ENCODE peak calls at places on chromosomes 12 and 14, in five cellular contexts. I is GM23248, D is HepG2, U is endothelial cell of umbilical vein, G is fibroblast of lung. P is an unnamed sample.

GRCh38 chr12:85557850-85558249 is 277.8 kb downstream of the ALX1 start:
- DNase-seq in I (no peak), D (no peak), U (no peak), G (no peak), P (no peak)

GRCh38 chr12:9064815-9065606 is 50.7 kb downstream of the A2M start:
- DNase-seq in I (peak), D (peak), U (peak), G (peak), P (peak)

GRCh38 chr12:46959484-46959883 is 119.9 kb upstream of the PCED1B start:
- DNase-seq in I (peak), D (no peak), U (peak), G (peak), P (no peak)

GRCh38 chr14:46985529-46986137 is 334.1 kb upstream of the RPL10L start:
- DNase-seq in I (no peak), D (no peak), U (no peak), G (peak), P (no peak)

GRCh38 chr12:101855364-101855884 is 22.0 kb upstream of the DRAM1 start:
- DNase-seq in I (peak), D (peak), U (peak), G (peak), P (no peak)

GRCh38 chr12:129911437-129912049 is 7.7 kb upstream of the TMEM132D start:
- DNase-seq in I (peak), D (peak), U (no peak), G (peak), P (no peak)

GRCh38 chr12:75781532-75782046 is 250.0 kb downstream of the PHLDA1 start:
- DNase-seq in I (peak), D (no peak), U (peak), G (peak), P (no peak)

GRCh38 chr12:131421506-131422184 is 289.2 kb upstream of the SFSWAP start:
- DNase-seq in I (no peak), D (no peak), U (no peak), G (no peak), P (no peak)

GRCh38 chr14:60573943-60574496 is 65.1 kb downstream of the SIX6 start:
- DNase-seq in I (peak), D (no peak), U (no peak), G (no peak), P (no peak)

GRCh38 chr12:96810057-96810456 is 97.0 kb upstream of the NEDD1 start:
- DNase-seq in I (no peak), D (no peak), U (no peak), G (peak), P (peak)

GRCh38 chr12:9925746-9926393 is 6.3 kb downstream of the CLEC2A start:
- DNase-seq in I (peak), D (peak), U (peak), G (peak), P (peak)

GRCh38 chr14:65206448-65207096 is 104.3 kb upstream of the MAX start:
- DNase-seq in I (peak), D (no peak), U (no peak), G (peak), P (peak)

GRCh38 chr12:25794580-25794979 is 163.9 kb upstream of the RASSF8 start:
- DNase-seq in I (no peak), D (no peak), U (peak), G (peak), P (no peak)

GRCh38 chr14:75298187-75298985 is 19.8 kb downstream of the FOS start:
- DNase-seq in I (no peak), D (no peak), U (no peak), G (no peak), P (no peak)

GRCh38 chr12:113227169-113227568 is 5.9 kb downstream of the TPCN1 start:
- DNase-seq in I (no peak), D (no peak), U (no peak), G (no peak), P (no peak)

GRCh38 chr14:20436363-20436755 is 393 bp upstream of the KLHL33 start:
- DNase-seq in I (peak), D (no peak), U (no peak), G (peak), P (no peak)

GRCh38 chr12:87509233-87509820 is 519.9 kb downstream of the C12orf50 start:
- DNase-seq in I (peak), D (no peak), U (peak), G (peak), P (peak)

GRCh38 chr14:68688872-68689371 is 103.9 kb downstream of the ZFP36L1 start:
- DNase-seq in I (peak), D (no peak), U (no peak), G (peak), P (no peak)

GRCh38 chr12:27672654-27673053 is 23.6 kb upstream of the REP15 start:
- DNase-seq in I (no peak), D (no peak), U (no peak), G (no peak), P (no peak)

GRCh38 chr12:44551631-44552030 is 324.5 kb downstream of the NELL2 start:
- DNase-seq in I (no peak), D (no peak), U (no peak), G (no peak), P (no peak)

GRCh38 chr12:100128509-100128908 is 14.2 kb downstream of the BLTP3B start:
- DNase-seq in I (peak), D (peak), U (peak), G (peak), P (no peak)

GRCh38 chr12:10097521-10097920 is 1.3 kb downstream of the CLEC1A start:
- DNase-seq in I (peak), D (no peak), U (peak), G (no peak), P (peak)

GRCh38 chr12:17304503-17305347 is 698.8 kb upstream of the LMO3 start:
- DNase-seq in I (peak), D (no peak), U (no peak), G (peak), P (no peak)

GRCh38 chr12:69519871-69520270 is 49.7 kb downstream of the FRS2 start:
- DNase-seq in I (no peak), D (no peak), U (no peak), G (peak), P (no peak)

GRCh38 chr12:83265798-83266197 is 579.1 kb downstream of the TMTC2 start:
- DNase-seq in I (peak), D (no peak), U (no peak), G (no peak), P (no peak)

GRCh38 chr12:130195776-130196175 is 33.5 kb downstream of the FZD10 start:
- DNase-seq in I (no peak), D (no peak), U (no peak), G (no peak), P (no peak)

GRCh38 chr12:55043542-55043941 is 23.8 kb downstream of the NEUROD4 start:
- DNase-seq in I (no peak), D (no peak), U (no peak), G (no peak), P (no peak)

GRCh38 chr14:94961761-94962575 is 192.1 kb upstream of the GSC start:
- DNase-seq in I (no peak), D (no peak), U (no peak), G (no peak), P (no peak)
- H3K4me2 ChIP-seq in I (no peak), D (no peak), U (no peak), G (no peak), P (no peak)

GRCh38 chr14:55614304-55614703 is 34.3 kb downstream of the KTN1 start:
- DNase-seq in I (no peak), D (no peak), U (no peak), G (no peak), P (no peak)

GRCh38 chr14:55624913-55625312 is 44.9 kb downstream of the KTN1 start:
- DNase-seq in I (peak), D (no peak), U (no peak), G (peak), P (no peak)

GRCh38 chr14:55626131-55626530 is 46.1 kb downstream of the KTN1 start:
- DNase-seq in I (no peak), D (no peak), U (no peak), G (no peak), P (no peak)

GRCh38 chr14:55625481-55625880 is 45.5 kb downstream of the KTN1 start:
- DNase-seq in I (no peak), D (no peak), U (no peak), G (no peak), P (no peak)

GRCh38 chr14:55620277-55620676 is 40.3 kb downstream of the KTN1 start:
- DNase-seq in I (no peak), D (no peak), U (no peak), G (no peak), P (no peak)
- H2AFZ ChIP-seq in I (no peak), D (no peak), U (no peak), G (no peak), P (no peak)

GRCh38 chr12:104510145-104510872 is 53.6 kb downstream of the CHST11 start:
- DNase-seq in I (no peak), D (no peak), U (peak), G (no peak), P (no peak)
- H3K4me2 ChIP-seq in I (no peak), D (no peak), U (no peak), G (no peak), P (no peak)

GRCh38 chr12:11836964-11837286 is 187.5 kb downstream of the ETV6 start:
- DNase-seq in I (no peak), D (no peak), U (no peak), G (no peak), P (no peak)
- H2AFZ ChIP-seq in I (no peak), D (no peak), U (no peak), G (no peak), P (peak)

GRCh38 chr14:91324606-91324950 is 80.1 kb upstream of the GPR68 start:
- DNase-seq in I (no peak), D (no peak), U (no peak), G (no peak), P (no peak)
- H3K4me2 ChIP-seq in I (no peak), D (no peak), U (no peak), G (peak), P (peak)

DNA sequence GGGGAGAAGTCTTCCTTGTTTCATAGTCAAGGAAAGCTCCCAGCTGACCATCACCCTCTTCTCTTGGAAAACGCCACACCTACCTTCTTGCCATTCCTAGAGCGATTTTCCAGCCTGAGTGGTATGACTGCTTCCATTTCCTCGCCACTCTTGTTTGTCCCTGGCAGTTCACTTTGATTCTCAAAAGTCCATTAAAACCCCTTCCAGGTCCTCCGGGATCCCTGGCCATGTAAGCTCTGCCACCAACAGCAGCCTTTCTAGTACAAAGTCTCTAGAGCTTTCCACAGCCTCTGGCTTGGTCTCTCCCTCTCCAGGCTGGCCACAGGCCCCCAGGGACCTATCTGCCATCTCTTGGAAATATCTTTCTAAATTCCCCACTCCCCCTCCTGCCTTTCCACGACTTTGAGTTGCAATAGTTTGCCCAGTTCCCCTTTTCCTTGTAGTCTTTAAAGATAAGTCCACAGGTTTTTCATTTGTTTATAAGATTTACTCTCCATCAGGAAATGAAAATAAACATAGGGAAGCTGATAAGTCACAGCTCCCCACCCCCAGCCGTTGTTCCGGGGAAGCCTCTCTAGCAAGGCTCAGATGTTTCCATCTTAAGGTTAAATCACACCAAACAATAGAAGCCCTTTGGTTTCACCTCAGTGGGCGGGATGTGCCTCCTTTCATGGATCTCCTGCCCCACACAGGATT is 42.9 kb upstream of the SINHCAF start:
- DNase-seq in I (no peak), D (no peak), U (no peak), G (no peak), P (no peak)
- H2AFZ ChIP-seq in I (peak), D (peak), U (peak), G (no peak), P (no peak)

GRCh38 chr14:93115069-93115919 is 431 bp downstream of the ITPK1 start:
- DNase-seq in I (peak), D (peak), U (peak), G (peak), P (peak)
- H3K4me2 ChIP-seq in I (peak), D (peak), U (peak), G (peak), P (peak)

GRCh38 chr14:86570371-86570770 is 1040.4 kb downstream of the FLRT2 start:
- DNase-seq in I (no peak), D (no peak), U (no peak), G (no peak), P (no peak)

GRCh38 chr14:86574778-86575129 is 1044.8 kb downstream of the FLRT2 start:
- DNase-seq in I (no peak), D (no peak), U (no peak), G (no peak), P (no peak)

GRCh38 chr14:86575141-86575540 is 1045.2 kb downstream of the FLRT2 start:
- DNase-seq in I (no peak), D (no peak), U (no peak), G (peak), P (no peak)

DNA sequence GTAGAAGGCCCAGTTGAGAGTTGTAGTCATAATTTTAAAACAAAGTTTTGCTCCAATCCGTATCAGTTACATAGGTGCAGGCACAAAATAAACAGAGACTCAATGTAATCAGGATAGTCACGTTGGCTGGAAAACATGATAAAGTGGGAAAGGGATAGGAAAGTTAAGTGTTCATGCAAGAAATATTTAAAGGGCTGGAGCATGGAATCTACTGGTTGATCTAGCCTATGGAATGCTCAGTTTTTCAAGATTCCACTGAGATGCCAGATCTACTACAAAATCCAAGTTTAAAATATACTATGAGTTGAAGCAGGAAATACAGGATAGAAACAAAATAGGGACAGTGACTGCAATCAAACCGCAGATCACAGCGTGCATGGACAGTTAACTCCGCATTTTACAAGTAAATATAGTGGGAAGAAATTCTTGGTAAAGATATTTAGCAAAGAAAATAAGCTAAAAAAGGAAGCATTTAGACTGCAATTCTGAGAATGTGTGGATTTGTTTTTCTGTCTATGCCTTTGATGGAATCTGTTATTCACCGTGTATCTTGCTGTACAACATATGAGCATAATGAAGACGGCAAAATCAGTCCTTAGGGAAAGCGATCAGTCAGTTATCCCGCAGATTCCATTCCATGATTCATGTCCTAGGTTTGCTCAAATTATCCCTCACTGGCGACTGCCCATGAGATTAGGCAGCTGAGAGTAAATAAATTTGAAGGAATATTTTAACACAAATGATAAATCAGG is 1044.3 kb downstream of the FLRT2 start:
- DNase-seq in I (no peak), D (peak), U (no peak), G (peak), P (no peak)
- H2AFZ ChIP-seq in I (no peak), D (no peak), U (no peak), G (no peak), P (no peak)

DNA sequence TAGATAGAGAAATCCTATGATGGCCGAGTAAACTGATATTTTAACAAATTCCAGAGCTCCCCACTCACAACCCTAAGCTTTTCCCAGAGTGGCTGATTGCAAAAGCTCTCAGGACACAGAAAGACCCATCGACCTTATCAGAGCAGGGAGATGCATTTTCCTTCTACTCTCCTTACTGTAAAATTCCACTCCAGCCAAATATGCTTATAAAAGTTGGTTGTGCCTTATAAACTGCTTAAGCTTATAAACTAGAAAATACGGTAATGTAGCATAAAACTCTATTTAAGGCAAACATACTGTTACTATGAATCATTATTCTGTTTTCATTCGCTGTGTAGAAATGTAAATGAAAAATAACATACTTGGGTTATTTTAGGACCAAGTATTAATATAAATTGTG is 41.6 kb upstream of the TRHDE start:
- DNase-seq in I (peak), D (no peak), U (no peak), G (peak), P (no peak)
- H3K4me2 ChIP-seq in I (no peak), D (no peak), U (no peak), G (no peak), P (no peak)

P was measured in MM.1S.